ENCODE peak calls at places on chromosomes 13 and 19, in four cellular contexts. X is OCI-LY7, B is body of pancreas, A is astrocyte. D is an unnamed sample.

GRCh38 chr19:17757125-17757524 is 5.8 kb downstream of the FCHO1 start:
- DNase-seq in X (no peak), B (peak; percentile 77), A (peak; percentile 22), D (peak; percentile 71)

GRCh38 chr19:20051841-20052768 is 12.8 kb upstream of the ZNF682 start:
- DNase-seq in X (no peak), B (peak; percentile 98), A (peak; percentile 99), D (peak; percentile 95)

GRCh38 chr13:63327584-63327983 is 1911.9 kb upstream of the PCDH20 start:
- DNase-seq in X (no peak), B (no peak), A (no peak), D (no peak)

GRCh38 chr19:5090780-5091575 is 122.1 kb downstream of the KDM4B start:
- DNase-seq in X (no peak), B (peak; percentile 52), A (peak; percentile 12), D (peak; percentile 65)

GRCh38 chr13:102035969-102036368 is 365.9 kb downstream of the FGF14 start:
- DNase-seq in X (no peak), B (no peak), A (no peak), D (no peak)

GRCh38 chr19:17966497-17967257 is at the start of gene KCNN1:
- DNase-seq in X (peak; percentile 26), B (no peak), A (no peak), D (no peak)

GRCh38 chr13:44249439-44249838 is 124.2 kb upstream of the SERP2 start:
- DNase-seq in X (no peak), B (peak; percentile 65), A (peak; percentile 77), D (peak; percentile 71)

GRCh38 chr13:80979035-80979641 is 638.2 kb upstream of the SPRY2 start:
- DNase-seq in X (peak; percentile 53), B (peak; percentile 55), A (peak; percentile 38), D (no peak)

GRCh38 chr19:8552810-8553209 is 24.4 kb downstream of the MYO1F start:
- DNase-seq in X (peak; percentile 51), B (no peak), A (peak; percentile 18), D (no peak)

GRCh38 chr19:47681388-47681787 is 31.8 kb upstream of the EHD2 start:
- DNase-seq in X (no peak), B (no peak), A (no peak), D (no peak)

GRCh38 chr19:4711211-4711610 is 12.4 kb downstream of the DPP9 start:
- DNase-seq in X (no peak), B (no peak), A (no peak), D (no peak)

GRCh38 chr13:64061649-64062048 is 2646.0 kb upstream of the PCDH20 start:
- DNase-seq in X (no peak), B (no peak), A (no peak), D (no peak)

GRCh38 chr19:8194528-8195275 is 14.5 kb upstream of the CERS4 start:
- DNase-seq in X (peak; percentile 84), B (no peak), A (no peak), D (no peak)

GRCh38 chr13:44934724-44935123 is 54.5 kb downstream of the NUFIP1 start:
- DNase-seq in X (no peak), B (no peak), A (peak; percentile 86), D (no peak)

GRCh38 chr19:47781590-47782318 is 3.3 kb downstream of the SELENOW start:
- DNase-seq in X (no peak), B (peak; percentile 64), A (no peak), D (peak; percentile 50)

GRCh38 chr19:46716672-46717033 is 261 bp downstream of the PRKD2 start:
- DNase-seq in X (no peak), B (no peak), A (no peak), D (no peak)

GRCh38 chr13:53250977-53251376 is 222.4 kb downstream of the OLFM4 start:
- DNase-seq in X (peak; percentile 4), B (no peak), A (no peak), D (no peak)

GRCh38 chr19:19630062-19630414 is 2.0 kb upstream of the LPAR2 start:
- DNase-seq in X (no peak), B (no peak), A (no peak), D (no peak)

DNA sequence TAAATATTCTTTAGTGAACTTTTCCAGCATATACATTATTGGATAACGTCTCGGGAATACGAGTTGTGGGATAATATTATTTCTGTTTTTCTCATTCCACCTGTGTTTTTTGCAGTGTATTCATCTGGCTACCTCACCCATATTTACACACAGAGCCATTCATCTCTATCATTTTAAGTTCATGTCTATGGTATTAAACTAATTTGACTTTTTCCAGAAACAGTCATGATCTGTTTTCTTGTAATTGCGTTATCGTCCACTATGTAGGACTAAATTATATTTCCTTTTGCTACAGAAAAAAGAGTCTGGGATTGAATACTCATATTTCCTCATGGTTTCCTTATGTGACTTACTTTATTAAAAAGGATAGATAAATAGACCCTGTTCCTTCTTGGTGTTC is 2.7 kb downstream of the ATP11A start:
- DNase-seq in X (no peak), B (no peak), A (no peak), D (no peak)
- H3K4me1 ChIP-seq in X (peaks cover 24% of the 10 kb centered on the region), B (peaks cover 48% of the 10 kb centered on the region), A (peaks cover 6% of the 10 kb centered on the region), D (peaks cover 81% of the 10 kb centered on the region)

GRCh38 chr13:24196593-24197197 is 36.2 kb downstream of the SPATA13 start:
- DNase-seq in X (peak; percentile 12), B (no peak), A (no peak), D (no peak)
- TF ChIP-seq CTCF in X (no peak), B (no peak), A (no peak), D (no peak)

GRCh38 chr19:24140591-24140990 is 53.6 kb downstream of the ZNF254 start:
- DNase-seq in X (no peak), B (no peak), A (no peak), D (no peak)
- H3K9me3 ChIP-seq in X (peaks cover 4% of the 10 kb centered on the region), B (peaks cover 7% of the 10 kb centered on the region), A (peaks cover 9% of the 10 kb centered on the region), D (peaks cover 99% of the 10 kb centered on the region)

GRCh38 chr13:46210362-46211083 is 1.2 kb upstream of the LRRC63 start:
- DNase-seq in X (no peak), B (no peak), A (no peak), D (no peak)
- H3K4me1 ChIP-seq in X (no peaks in the 10 kb centered on the region), B (peaks cover 12% of the 10 kb centered on the region), A (peaks cover 7% of the 10 kb centered on the region), D (peaks cover 14% of the 10 kb centered on the region)

GRCh38 chr13:27170221-27170520 is 1.4 kb downstream of the USP12 start:
- DNase-seq in X (peak; percentile 27), B (no peak), A (peak; percentile 78), D (no peak)

GRCh38 chr13:27171244-27171829 is at the start of gene USP12:
- DNase-seq in X (peak; percentile 63), B (no peak), A (no peak), D (peak; percentile 37)

GRCh38 chr13:27172495-27172842 is 858 bp upstream of the USP12 start:
- DNase-seq in X (peak; percentile 52), B (no peak), A (no peak), D (no peak)

GRCh38 chr13:27170521-27171243 is 929 bp downstream of the USP12 start:
- DNase-seq in X (peak; percentile 50), B (peak; percentile 40), A (no peak), D (peak; percentile 36)

GRCh38 chr13:27171830-27172494 is 351 bp upstream of the USP12 start:
- DNase-seq in X (peak; percentile 93), B (peak; percentile 93), A (peak; percentile 78), D (peak; percentile 93)
- TF ChIP-seq CTCF in X (peak; percentile 32), B (peak; percentile 36), A (no peak), D (peak; percentile 35)

GRCh38 chr13:67238277-67238859 is 8.2 kb upstream of the PCDH9 start:
- DNase-seq in X (peak; percentile 60), B (no peak), A (no peak), D (no peak)

GRCh38 chr13:67231481-67231940 is 1.4 kb upstream of the PCDH9 start:
- DNase-seq in X (peak; percentile 19), B (no peak), A (peak; percentile 2), D (no peak)

GRCh38 chr13:67238861-67239260 is 8.7 kb upstream of the PCDH9 start:
- DNase-seq in X (no peak), B (no peak), A (no peak), D (no peak)

GRCh38 chr13:67232384-67232783 is 2.2 kb upstream of the PCDH9 start:
- DNase-seq in X (no peak), B (no peak), A (no peak), D (no peak)

DNA sequence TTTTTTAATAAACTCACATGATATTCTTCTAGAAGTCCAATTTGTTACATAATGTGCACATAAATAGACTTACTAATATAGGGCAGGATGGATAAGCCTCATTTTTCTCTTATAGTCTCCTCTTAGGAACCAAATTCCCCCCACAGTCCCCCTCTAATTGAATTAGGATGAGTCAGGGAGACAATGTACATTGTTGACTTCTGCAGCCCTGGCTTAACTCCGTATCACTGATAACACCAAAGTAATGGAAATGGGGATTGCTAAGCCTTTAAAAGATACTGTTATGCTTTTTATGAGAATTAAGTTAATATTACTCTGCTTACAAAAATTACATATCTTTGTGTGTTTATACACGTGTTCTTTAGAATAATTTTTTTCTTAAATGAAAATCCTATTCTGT is 5.1 kb upstream of the PCDH9 start:
- DNase-seq in X (no peak), B (no peak), A (no peak), D (no peak)
- H3K9me3 ChIP-seq in X (no peaks in the 10 kb centered on the region), B (no peaks in the 10 kb centered on the region), A (no peaks in the 10 kb centered on the region), D (no peaks in the 10 kb centered on the region)

GRCh38 chr19:34187011-34187410 is 14.7 kb downstream of the LSM14A start:
- DNase-seq in X (no peak), B (no peak), A (no peak), D (no peak)
- H3K4me1 ChIP-seq in X (peaks cover 73% of the 10 kb centered on the region), B (peaks cover 77% of the 10 kb centered on the region), A (peaks cover 12% of the 10 kb centered on the region), D (peaks cover 98% of the 10 kb centered on the region)

GRCh38 chr19:39671739-39672363 is 16.1 kb downstream of the LGALS16 start:
- DNase-seq in X (peak; percentile 73), B (no peak), A (peak; percentile 8), D (no peak)
- TF ChIP-seq CTCF in X (peak; percentile 82), B (peak; percentile 73), A (peak; percentile 42), D (peak; percentile 60)

D was measured in left ventricle myocardium inferior.